ENCODE peak calls at places on chromosomes 11 and 22, in six cellular contexts. J is stimulated activated CD4-positive, alpha-beta T cell treated with anti-CD3 and anti-CD28 coated beads, Interleukin-1b, Interleukin-23, amount 100 ng/mL, for 1 hour; O is Kasumi-1; N is A172; D is glutamatergic neuron; P is stimulated activated CD8-positive, alpha-beta memory T cell treated with anti-CD3 and anti-CD28 coated beads, Interleukin-12 subunit alpha, Interleukin-12 subunit beta, amount 100 ng/mL, for 1 hour. A is an unnamed sample.

GRCh38 chr11:111454561-111455192 is 57.5 kb downstream of the BTG4 start:
- DNase-seq in J (no peak), O (peak; percentile 54), N (peak; percentile 42), D (peak; percentile 74), P (peak; percentile 43), A (no peak)

GRCh38 chr22:30861688-30862552 is 106.7 kb downstream of the MORC2 start:
- DNase-seq in J (no peak), O (no peak), N (no peak), D (no peak), P (no peak), A (no peak)

GRCh38 chr11:133659542-133660201 is 127.4 kb upstream of the OPCML start:
- DNase-seq in J (no peak), O (no peak), N (no peak), D (peak; percentile 53), P (no peak), A (no peak)

GRCh38 chr11:58927393-58928081 is 11.8 kb upstream of the GLYATL1 start:
- DNase-seq in J (no peak), O (no peak), N (peak; percentile 6), D (peak; percentile 76), P (no peak), A (no peak)

GRCh38 chr11:2693271-2693833 is 6.4 kb downstream of the KCNQ1OT1 start:
- DNase-seq in J (no peak), O (no peak), N (no peak), D (no peak), P (no peak), A (peak; percentile 80)

GRCh38 chr11:130160460-130161090 is 993 bp downstream of the ST14 start:
- DNase-seq in J (no peak), O (peak; percentile 7), N (no peak), D (no peak), P (no peak), A (no peak)

GRCh38 chr22:37343863-37344734 is 61.8 kb downstream of the CYTH4 start:
- DNase-seq in J (no peak), O (no peak), N (no peak), D (no peak), P (no peak), A (no peak)

GRCh38 chr11:32173435-32173834 is 82.6 kb downstream of the RCN1 start:
- DNase-seq in J (no peak), O (peak; percentile 55), N (peak; percentile 61), D (peak; percentile 82), P (no peak), A (no peak)

GRCh38 chr11:123521001-123521400 is 90.9 kb downstream of the GRAMD1B start:
- DNase-seq in J (no peak), O (no peak), N (no peak), D (no peak), P (no peak), A (no peak)

GRCh38 chr22:44030702-44031082 is 6.6 kb downstream of the PARVB start:
- DNase-seq in J (no peak), O (no peak), N (no peak), D (no peak), P (no peak), A (no peak)

GRCh38 chr11:44267366-44268072 is 42.4 kb downstream of the ALX4 start:
- DNase-seq in J (no peak), O (no peak), N (no peak), D (no peak), P (no peak), A (no peak)

GRCh38 chr11:64415286-64415685 is 56.3 kb downstream of the RPS6KA4 start:
- DNase-seq in J (no peak), O (no peak), N (no peak), D (no peak), P (no peak), A (no peak)

GRCh38 chr22:29370556-29370955 is 17.8 kb downstream of the AP1B1 start:
- DNase-seq in J (no peak), O (no peak), N (no peak), D (peak; percentile 40), P (no peak), A (no peak)

GRCh38 chr11:126492331-126492730 is 136.8 kb downstream of the ST3GAL4 start:
- DNase-seq in J (no peak), O (no peak), N (no peak), D (no peak), P (no peak), A (no peak)

GRCh38 chr11:109783842-109784241 is 309.4 kb upstream of the ZC3H12C start:
- DNase-seq in J (no peak), O (no peak), N (no peak), D (peak; percentile 18), P (no peak), A (no peak)

GRCh38 chr11:2803186-2804057 is 82.2 kb downstream of the CDKN1C start:
- DNase-seq in J (no peak), O (peak; percentile 30), N (no peak), D (peak; percentile 22), P (no peak), A (peak; percentile 84)

GRCh38 chr11:50178732-50179131 is 146.1 kb downstream of the OR4C45 start:
- DNase-seq in J (no peak), O (no peak), N (no peak), D (no peak), P (no peak), A (no peak)

GRCh38 chr11:96102664-96103068 is 178.8 kb upstream of the MTMR2 start:
- DNase-seq in J (no peak), O (no peak), N (peak; percentile 37), D (no peak), P (no peak), A (no peak)

GRCh38 chr11:115342142-115342541 is 162.1 kb downstream of the CADM1 start:
- DNase-seq in J (no peak), O (no peak), N (no peak), D (no peak), P (no peak), A (no peak)

GRCh38 chr11:83724704-83725114 is 438.5 kb upstream of the CCDC90B start:
- DNase-seq in J (no peak), O (no peak), N (no peak), D (no peak), P (no peak), A (no peak)

GRCh38 chr11:113986351-113987140 is 11.6 kb downstream of the HTR3A start:
- DNase-seq in J (no peak), O (no peak), N (no peak), D (no peak), P (no peak), A (no peak)

GRCh38 chr11:111384494-111384893 is 5.4 kb upstream of the POU2AF1 start:
- DNase-seq in J (no peak), O (no peak), N (no peak), D (no peak), P (no peak), A (no peak)

GRCh38 chr11:60953781-60954180 is 1.8 kb upstream of the SLC15A3 start:
- DNase-seq in J (no peak), O (no peak), N (no peak), D (no peak), P (no peak), A (no peak)

GRCh38 chr11:132486060-132486459 is 1046.2 kb downstream of the OPCML start:
- DNase-seq in J (no peak), O (no peak), N (no peak), D (no peak), P (no peak), A (no peak)

GRCh38 chr22:29748248-29748893 is 18.4 kb downstream of the ZMAT5 start:
- DNase-seq in J (no peak), O (no peak), N (no peak), D (no peak), P (no peak), A (no peak)

GRCh38 chr11:75579841-75580240 is 17.8 kb downstream of the SERPINH1 start:
- DNase-seq in J (no peak), O (no peak), N (no peak), D (no peak), P (no peak), A (no peak)

GRCh38 chr11:79092791-79093313 is 348.0 kb downstream of the TENM4 start:
- DNase-seq in J (no peak), O (peak; percentile 17), N (peak; percentile 83), D (no peak), P (no peak), A (no peak)

GRCh38 chr11:58923300-58923788 is 15.9 kb upstream of the GLYATL1 start:
- DNase-seq in J (no peak), O (no peak), N (peak; percentile 21), D (no peak), P (peak; percentile 3), A (no peak)

A was measured in chondrocyte.